ENCODE peak calls at places on chromosomes 7 and 10, in eight cellular contexts. One of them, this sample, is unnamed.

GRCh38 chr10:63072951-63073350 is 60.2 kb upstream of the NRBF2 start:
- DNase-seq in HTR-8/SVneo: no peak
- DNase-seq in RKO: no peak
- DNase-seq in Caco-2: no peak
- DNase-seq in iris pigment epithelial cell: no peak
- DNase-seq in glutamatergic neuron: no peak
- DNase-seq in PC-3: no peak
- DNase-seq in GM12891: no peak
- DNase-seq in this sample: no peak

GRCh38 chr7:42932861-42933591 is 850 bp downstream of the MRPL32 start:
- DNase-seq in iris pigment epithelial cell: no peak
- DNase-seq in RKO: peak; percentile 48
- DNase-seq in PC-3: peak; percentile 33
- DNase-seq in HTR-8/SVneo: no peak
- DNase-seq in glutamatergic neuron: peak; percentile 38
- DNase-seq in Caco-2: no peak
- DNase-seq in GM12891: no peak
- DNase-seq in this sample: peak; percentile 26

GRCh38 chr10:101394522-101395133 is 40.7 kb downstream of the BTRC start:
- DNase-seq in PC-3: no peak
- DNase-seq in glutamatergic neuron: no peak
- DNase-seq in GM12891: no peak
- DNase-seq in iris pigment epithelial cell: peak; percentile 15
- DNase-seq in HTR-8/SVneo: no peak
- DNase-seq in Caco-2: no peak
- DNase-seq in RKO: peak; percentile 8
- DNase-seq in this sample: no peak

GRCh38 chr10:48478469-48478868 is 126.4 kb downstream of the ARHGAP22 start:
- DNase-seq in HTR-8/SVneo: no peak
- DNase-seq in RKO: no peak
- DNase-seq in iris pigment epithelial cell: no peak
- DNase-seq in PC-3: no peak
- DNase-seq in glutamatergic neuron: no peak
- DNase-seq in GM12891: no peak
- DNase-seq in Caco-2: no peak
- DNase-seq in this sample: no peak

GRCh38 chr10:119030421-119031250 is 1.1 kb downstream of the NANOS1 start:
- DNase-seq in glutamatergic neuron: peak; percentile 80
- DNase-seq in Caco-2: peak; percentile 78
- DNase-seq in PC-3: peak; percentile 52
- DNase-seq in iris pigment epithelial cell: peak; percentile 60
- DNase-seq in RKO: peak; percentile 72
- DNase-seq in HTR-8/SVneo: no peak
- DNase-seq in GM12891: peak; percentile 61
- DNase-seq in this sample: peak; percentile 47

GRCh38 chr10:93820434-93820833 is 62.7 kb downstream of the LGI1 start:
- DNase-seq in glutamatergic neuron: no peak
- DNase-seq in GM12891: no peak
- DNase-seq in iris pigment epithelial cell: no peak
- DNase-seq in Caco-2: no peak
- DNase-seq in HTR-8/SVneo: peak; percentile 41
- DNase-seq in RKO: no peak
- DNase-seq in PC-3: peak; percentile 33
- DNase-seq in this sample: no peak

GRCh38 chr7:139730746-139731612 is 46.8 kb downstream of the HIPK2 start:
- DNase-seq in glutamatergic neuron: no peak
- DNase-seq in HTR-8/SVneo: no peak
- DNase-seq in iris pigment epithelial cell: peak; percentile 74
- DNase-seq in RKO: no peak
- DNase-seq in PC-3: peak; percentile 17
- DNase-seq in Caco-2: no peak
- DNase-seq in GM12891: no peak
- DNase-seq in this sample: peak; percentile 72

GRCh38 chr10:101897633-101898032 is 54.0 kb upstream of the KCNIP2 start:
- DNase-seq in glutamatergic neuron: no peak
- DNase-seq in RKO: no peak
- DNase-seq in HTR-8/SVneo: no peak
- DNase-seq in GM12891: no peak
- DNase-seq in Caco-2: no peak
- DNase-seq in iris pigment epithelial cell: peak; percentile 59
- DNase-seq in PC-3: peak; percentile 48
- DNase-seq in this sample: peak; percentile 75

GRCh38 chr10:97888641-97889262 is 39.1 kb downstream of the GOLGA7B start:
- DNase-seq in RKO: peak; percentile 57
- DNase-seq in iris pigment epithelial cell: peak; percentile 25
- DNase-seq in GM12891: no peak
- DNase-seq in PC-3: peak; percentile 78
- DNase-seq in Caco-2: no peak
- DNase-seq in HTR-8/SVneo: peak; percentile 83
- DNase-seq in glutamatergic neuron: no peak
- DNase-seq in this sample: peak; percentile 7

GRCh38 chr7:20229652-20230500 is 12.7 kb upstream of the MACC1 start:
- DNase-seq in PC-3: peak; percentile 66
- DNase-seq in RKO: peak; percentile 26
- DNase-seq in iris pigment epithelial cell: peak; percentile 86
- DNase-seq in GM12891: no peak
- DNase-seq in HTR-8/SVneo: peak; percentile 51
- DNase-seq in glutamatergic neuron: no peak
- DNase-seq in Caco-2: no peak
- DNase-seq in this sample: peak; percentile 93

GRCh38 chr10:6583447-6583846 is 3.4 kb upstream of the PRKCQ start:
- DNase-seq in HTR-8/SVneo: no peak
- DNase-seq in GM12891: no peak
- DNase-seq in PC-3: no peak
- DNase-seq in iris pigment epithelial cell: no peak
- DNase-seq in glutamatergic neuron: no peak
- DNase-seq in Caco-2: no peak
- DNase-seq in RKO: no peak
- DNase-seq in this sample: no peak

GRCh38 chr7:92245487-92246362 is at the start of the genes ANKIB1 and KRIT1:
- DNase-seq in Caco-2: peak; percentile 92
- DNase-seq in GM12891: peak; percentile 67
- DNase-seq in glutamatergic neuron: peak; percentile 91
- DNase-seq in iris pigment epithelial cell: peak; percentile 80
- DNase-seq in HTR-8/SVneo: peak; percentile 79
- DNase-seq in RKO: peak; percentile 94
- DNase-seq in PC-3: peak; percentile 83
- DNase-seq in this sample: peak; percentile 67

GRCh38 chr10:2599571-2599970 is 467.8 kb upstream of the PFKP start:
- DNase-seq in glutamatergic neuron: no peak
- DNase-seq in iris pigment epithelial cell: no peak
- DNase-seq in GM12891: no peak
- DNase-seq in Caco-2: no peak
- DNase-seq in RKO: no peak
- DNase-seq in PC-3: no peak
- DNase-seq in HTR-8/SVneo: no peak
- DNase-seq in this sample: no peak

GRCh38 chr7:47586925-47587324 is 5.0 kb upstream of the TNS3 start:
- DNase-seq in RKO: no peak
- DNase-seq in Caco-2: no peak
- DNase-seq in GM12891: no peak
- DNase-seq in glutamatergic neuron: no peak
- DNase-seq in HTR-8/SVneo: no peak
- DNase-seq in iris pigment epithelial cell: no peak
- DNase-seq in PC-3: no peak
- DNase-seq in this sample: no peak

GRCh38 chr10:96587255-96588059 is 645 bp upstream of the TM9SF3 start:
- DNase-seq in Caco-2: peak; percentile 68
- DNase-seq in HTR-8/SVneo: no peak
- DNase-seq in GM12891: no peak
- DNase-seq in PC-3: peak; percentile 68
- DNase-seq in glutamatergic neuron: no peak
- DNase-seq in RKO: peak; percentile 90
- DNase-seq in iris pigment epithelial cell: peak; percentile 93
- DNase-seq in this sample: peak; percentile 83

GRCh38 chr7:83876593-83876992 is 227.7 kb upstream of the SEMA3E start:
- DNase-seq in glutamatergic neuron: no peak
- DNase-seq in GM12891: no peak
- DNase-seq in Caco-2: no peak
- DNase-seq in HTR-8/SVneo: no peak
- DNase-seq in iris pigment epithelial cell: peak; percentile 12
- DNase-seq in PC-3: peak; percentile 57
- DNase-seq in RKO: peak; percentile 74
- DNase-seq in this sample: peak; percentile 7

GRCh38 chr7:113113912-113114311 is 4.4 kb downstream of the SMIM30 start:
- DNase-seq in PC-3: no peak
- DNase-seq in HTR-8/SVneo: no peak
- DNase-seq in iris pigment epithelial cell: peak; percentile 3
- DNase-seq in GM12891: no peak
- DNase-seq in Caco-2: no peak
- DNase-seq in RKO: no peak
- DNase-seq in glutamatergic neuron: no peak
- DNase-seq in this sample: no peak

GRCh38 chr10:88254091-88254490 is 329.0 kb downstream of the RNLS start:
- DNase-seq in GM12891: no peak
- DNase-seq in iris pigment epithelial cell: peak; percentile 86
- DNase-seq in glutamatergic neuron: no peak
- DNase-seq in HTR-8/SVneo: peak; percentile 76
- DNase-seq in RKO: peak; percentile 37
- DNase-seq in Caco-2: no peak
- DNase-seq in PC-3: no peak
- DNase-seq in this sample: peak; percentile 90

GRCh38 chr7:111424768-111425167 is 137.5 kb downstream of the IMMP2L start:
- DNase-seq in iris pigment epithelial cell: peak; percentile 58
- DNase-seq in Caco-2: no peak
- DNase-seq in GM12891: no peak
- DNase-seq in PC-3: peak; percentile 70
- DNase-seq in HTR-8/SVneo: peak; percentile 1
- DNase-seq in glutamatergic neuron: no peak
- DNase-seq in RKO: peak; percentile 20
- DNase-seq in this sample: peak; percentile 23

GRCh38 chr7:130560972-130561371 is 69.1 kb downstream of the MEST start:
- DNase-seq in glutamatergic neuron: no peak
- DNase-seq in PC-3: peak; percentile 49
- DNase-seq in iris pigment epithelial cell: peak; percentile 65
- DNase-seq in Caco-2: no peak
- DNase-seq in HTR-8/SVneo: peak; percentile 10
- DNase-seq in RKO: peak; percentile 78
- DNase-seq in GM12891: peak; percentile 41
- DNase-seq in this sample: peak; percentile 43

GRCh38 chr7:1450431-1450830 is 8.8 kb downstream of the MICALL2 start:
- DNase-seq in HTR-8/SVneo: no peak
- DNase-seq in GM12891: no peak
- DNase-seq in RKO: no peak
- DNase-seq in glutamatergic neuron: no peak
- DNase-seq in Caco-2: no peak
- DNase-seq in iris pigment epithelial cell: no peak
- DNase-seq in PC-3: no peak
- DNase-seq in this sample: no peak

GRCh38 chr10:10510179-10510578 is 507.5 kb upstream of the CELF2 start:
- DNase-seq in GM12891: no peak
- DNase-seq in HTR-8/SVneo: no peak
- DNase-seq in PC-3: no peak
- DNase-seq in glutamatergic neuron: no peak
- DNase-seq in RKO: no peak
- DNase-seq in Caco-2: no peak
- DNase-seq in iris pigment epithelial cell: no peak
- DNase-seq in this sample: no peak

GRCh38 chr10:101903827-101904520 is 60.4 kb upstream of the KCNIP2 start:
- DNase-seq in iris pigment epithelial cell: no peak
- DNase-seq in RKO: no peak
- DNase-seq in HTR-8/SVneo: no peak
- DNase-seq in Caco-2: no peak
- DNase-seq in glutamatergic neuron: peak; percentile 69
- DNase-seq in GM12891: no peak
- DNase-seq in PC-3: no peak
- DNase-seq in this sample: peak; percentile 21

GRCh38 chr7:24729365-24730017 is 27.8 kb downstream of the GSDME start:
- DNase-seq in GM12891: no peak
- DNase-seq in HTR-8/SVneo: no peak
- DNase-seq in iris pigment epithelial cell: no peak
- DNase-seq in RKO: no peak
- DNase-seq in PC-3: no peak
- DNase-seq in glutamatergic neuron: no peak
- DNase-seq in Caco-2: no peak
- DNase-seq in this sample: no peak

GRCh38 chr10:49743464-49744075 is 18.6 kb downstream of the OGDHL start:
- DNase-seq in GM12891: no peak
- DNase-seq in iris pigment epithelial cell: no peak
- DNase-seq in HTR-8/SVneo: no peak
- DNase-seq in RKO: no peak
- DNase-seq in PC-3: no peak
- DNase-seq in glutamatergic neuron: no peak
- DNase-seq in Caco-2: no peak
- DNase-seq in this sample: no peak

GRCh38 chr10:22103701-22104100 is 100.2 kb upstream of the DNAJC1 start:
- DNase-seq in Caco-2: no peak
- DNase-seq in PC-3: peak; percentile 25
- DNase-seq in GM12891: no peak
- DNase-seq in RKO: peak; percentile 37
- DNase-seq in iris pigment epithelial cell: peak; percentile 28
- DNase-seq in glutamatergic neuron: no peak
- DNase-seq in HTR-8/SVneo: peak; percentile 14
- DNase-seq in this sample: no peak

GRCh38 chr7:5594616-5595544 is 171.2 kb upstream of the TNRC18 start:
- DNase-seq in glutamatergic neuron: peak; percentile 74
- DNase-seq in HTR-8/SVneo: no peak
- DNase-seq in iris pigment epithelial cell: peak; percentile 45
- DNase-seq in RKO: peak; percentile 89
- DNase-seq in PC-3: peak; percentile 33
- DNase-seq in GM12891: no peak
- DNase-seq in Caco-2: no peak
- DNase-seq in this sample: peak; percentile 38

GRCh38 chr10:14605231-14605925 is 169.3 kb downstream of the FAM107B start:
- DNase-seq in PC-3: peak; percentile 82
- DNase-seq in RKO: peak; percentile 94
- DNase-seq in iris pigment epithelial cell: peak; percentile 73
- DNase-seq in Caco-2: no peak
- DNase-seq in glutamatergic neuron: no peak
- DNase-seq in GM12891: no peak
- DNase-seq in HTR-8/SVneo: no peak
- DNase-seq in this sample: peak; percentile 78

GRCh38 chr7:3112499-3113134 is 69.0 kb upstream of the CARD11 start:
- DNase-seq in PC-3: no peak
- DNase-seq in glutamatergic neuron: no peak
- DNase-seq in GM12891: no peak
- DNase-seq in Caco-2: no peak
- DNase-seq in HTR-8/SVneo: no peak
- DNase-seq in iris pigment epithelial cell: no peak
- DNase-seq in RKO: no peak
- DNase-seq in this sample: no peak

GRCh38 chr7:123665896-123666295 is 10.2 kb downstream of the LMOD2 start:
- DNase-seq in glutamatergic neuron: no peak
- DNase-seq in HTR-8/SVneo: no peak
- DNase-seq in PC-3: no peak
- DNase-seq in Caco-2: no peak
- DNase-seq in GM12891: no peak
- DNase-seq in RKO: no peak
- DNase-seq in iris pigment epithelial cell: no peak
- DNase-seq in this sample: no peak

This sample was measured in IMR-90.